ENCODE peak calls at places on chromosomes 11 and 22, in ten cellular contexts. B is HTR-8/SVneo; P is thoracic aorta; N is stimulated activated naive CD8-positive, alpha-beta T cell treated with anti-CD3 and anti-CD28 coated beads, Interleukin-15, Interleukin-2, amounts not matched to agents 100 U/mL and 50 U/mL, for 24 hours; R is LHCN-M2; F is coronary artery; C is RCC 7860; A is ELR; W is amniotic stem cell; M is activated naive CD8-positive, alpha-beta T cell treated with anti-CD3 and anti-CD28 coated beads, Interleukin-2, amount 50 U/mL, for 24 hours. K is an unnamed sample.

GRCh38 chr11:107882095-107882820 is 23.7 kb upstream of the SLC35F2 start:
- DNase-seq in B (no peak), P (no peak), N (no peak), R (no peak), F (no peak), C (no peak), A (no peak), W (no peak), M (no peak), K (no peak)

GRCh38 chr22:19629331-19629719 is 85.0 kb upstream of the SEPTIN5 start:
- DNase-seq in B (no peak), P (no peak), N (no peak), R (no peak), F (peak; percentile 46), C (no peak), A (no peak), W (no peak), M (no peak), K (no peak)

GRCh38 chr11:64356498-64357411 is 2.2 kb upstream of the RPS6KA4 start:
- DNase-seq in B (no peak), P (no peak), N (peak; percentile 65), R (peak; percentile 38), F (peak; percentile 69), C (no peak), A (peak; percentile 69), W (no peak), M (peak; percentile 68), K (peak; percentile 13)

GRCh38 chr22:46233231-46233630 is 16.9 kb downstream of the CDPF1 start:
- DNase-seq in B (no peak), P (peak; percentile 33), N (no peak), R (peak; percentile 96), F (no peak), C (peak; percentile 32), A (peak; percentile 58), W (peak; percentile 33), M (no peak), K (peak; percentile 19)

GRCh38 chr11:38143852-38144251 is 1545.8 kb upstream of the RAG2 start:
- DNase-seq in B (no peak), P (no peak), N (no peak), R (no peak), F (no peak), C (no peak), A (no peak), W (no peak), M (no peak), K (no peak)

GRCh38 chr11:28146123-28146751 is 38.0 kb downstream of the METTL15 start:
- DNase-seq in B (peak; percentile 64), P (no peak), N (no peak), R (peak; percentile 91), F (no peak), C (peak; percentile 72), A (peak; percentile 94), W (peak; percentile 57), M (no peak), K (peak; percentile 83)

GRCh38 chr11:65454311-65454695 is 31.7 kb downstream of the NEAT1 start:
- DNase-seq in B (no peak), P (no peak), N (no peak), R (peak; percentile 17), F (peak; percentile 76), C (no peak), A (peak; percentile 62), W (no peak), M (no peak), K (no peak)

GRCh38 chr22:36356708-36357694 is 30.8 kb downstream of the MYH9 start:
- DNase-seq in B (no peak), P (no peak), N (peak; percentile 57), R (no peak), F (no peak), C (peak; percentile 50), A (peak; percentile 66), W (no peak), M (peak; percentile 47), K (no peak)

GRCh38 chr11:75413864-75414263 is 14.5 kb downstream of the RPS3 start:
- DNase-seq in B (no peak), P (no peak), N (no peak), R (peak; percentile 75), F (no peak), C (no peak), A (no peak), W (no peak), M (no peak), K (no peak)

GRCh38 chr11:133934599-133935550 is 21.9 kb downstream of the IGSF9B start:
- DNase-seq in B (peak; percentile 66), P (no peak), N (no peak), R (peak; percentile 64), F (no peak), C (peak; percentile 20), A (peak; percentile 54), W (peak; percentile 47), M (no peak), K (peak; percentile 80)

GRCh38 chr11:33804471-33804870 is 30.2 kb upstream of the FBXO3 start:
- DNase-seq in B (no peak), P (no peak), N (no peak), R (no peak), F (no peak), C (no peak), A (no peak), W (no peak), M (no peak), K (no peak)

GRCh38 chr11:77207618-77208313 is 79.7 kb downstream of the MYO7A start:
- DNase-seq in B (no peak), P (no peak), N (no peak), R (peak; percentile 26), F (peak; percentile 55), C (no peak), A (no peak), W (no peak), M (no peak), K (no peak)

GRCh38 chr11:115530752-115531151 is 26.5 kb upstream of the CADM1 start:
- DNase-seq in B (no peak), P (no peak), N (no peak), R (no peak), F (no peak), C (no peak), A (no peak), W (no peak), M (no peak), K (no peak)

GRCh38 chr22:49724030-49724892 is 103.4 kb downstream of the BRD1 start:
- DNase-seq in B (no peak), P (no peak), N (peak; percentile 66), R (no peak), F (no peak), C (no peak), A (no peak), W (no peak), M (peak; percentile 63), K (no peak)